ENCODE peak calls at places on chromosomes 16 and 17, in four cellular contexts. A is hepatocyte, K is left lung, M is IMR-90. S is an unnamed sample. For H3K36me3, the result is how much of the 10 kb centered on the place peaks cover.

GRCh38 chr17:82330322-82331239 is 3.0 kb downstream of the SECTM1 start:
- DNase-seq in A (peak), K (peak), M (peak), S (peak)

GRCh38 chr16:11078812-11079459 is 134.6 kb downstream of the CLEC16A start:
- DNase-seq in A (peak), K (no peak), M (peak), S (no peak)

GRCh38 chr17:73643012-73643845 is 1.0 kb downstream of the SDK2 start:
- DNase-seq in A (peak), K (peak), M (no peak), S (peak)

GRCh38 chr17:70552230-70552981 is 383.1 kb downstream of the KCNJ2 start:
- DNase-seq in A (peak), K (no peak), M (peak), S (peak)

GRCh38 chr17:62616993-62617893 is 10.2 kb upstream of the MRC2 start:
- DNase-seq in A (no peak), K (no peak), M (peak), S (peak)

GRCh38 chr16:2912330-2913199 is 834 bp downstream of the FLYWCH1 start:
- DNase-seq in A (peak), K (peak), M (peak), S (peak)

GRCh38 chr16:11049396-11050059 is 105.2 kb downstream of the CLEC16A start:
- DNase-seq in A (no peak), K (no peak), M (no peak), S (no peak)

GRCh38 chr17:59287452-59287851 is 44.0 kb upstream of the YPEL2 start:
- DNase-seq in A (no peak), K (no peak), M (peak), S (no peak)

GRCh38 chr17:81128338-81128737 is 37.0 kb upstream of the PVALEF start:
- DNase-seq in A (no peak), K (no peak), M (no peak), S (no peak)

GRCh38 chr16:68713430-68713829 is 23.7 kb upstream of the CDH1 start:
- DNase-seq in A (no peak), K (no peak), M (no peak), S (no peak)

GRCh38 chr16:17259751-17260270 is 210.9 kb downstream of the XYLT1 start:
- DNase-seq in A (no peak), K (no peak), M (peak), S (no peak)

GRCh38 chr17:73932216-73932749 is 271.2 kb upstream of the RPL38 start:
- DNase-seq in A (no peak), K (no peak), M (no peak), S (no peak)

GRCh38 chr17:38896373-38896954 is 26.6 kb downstream of the LASP1 start:
- DNase-seq in A (no peak), K (no peak), M (peak), S (peak)

GRCh38 chr16:50025544-50025931 is 513 bp downstream of the CNEP1R1 start:
- DNase-seq in A (peak), K (no peak), M (no peak), S (no peak)

GRCh38 chr17:81090361-81091133 is 55.6 kb downstream of the BAIAP2 start:
- DNase-seq in A (peak), K (peak), M (no peak), S (peak)

GRCh38 chr17:48840441-48840840 is 9.6 kb downstream of the CALCOCO2 start:
- DNase-seq in A (no peak), K (no peak), M (no peak), S (no peak)

GRCh38 chr17:64984776-64985521 is 65.7 kb upstream of the LRRC37A3 start:
- DNase-seq in A (peak), K (no peak), M (peak), S (no peak)

GRCh38 chr16:83954577-83955016 is 1.6 kb downstream of the OSGIN1 start:
- DNase-seq in A (peak), K (peak), M (peak), S (peak)

GRCh38 chr16:860891-861290 is 60.4 kb upstream of the GNG13 start:
- DNase-seq in A (no peak), K (no peak), M (no peak), S (no peak)

GRCh38 chr16:1027416-1027815 is 45.1 kb upstream of the SSTR5 start:
- DNase-seq in A (no peak), K (no peak), M (no peak), S (no peak)

GRCh38 chr17:66814026-66814425 is 20.9 kb upstream of the CACNG5 start:
- DNase-seq in A (no peak), K (no peak), M (no peak), S (no peak)

GRCh38 chr17:2444382-2444781 is 43.5 kb upstream of the MNT start:
- DNase-seq in A (no peak), K (no peak), M (peak), S (no peak)

GRCh38 chr17:72672729-72673128 is 419.8 kb downstream of the SLC39A11 start:
- DNase-seq in A (no peak), K (no peak), M (no peak), S (no peak)

GRCh38 chr17:51166198-51166986 is at the start of gene NME2:
- DNase-seq in A (peak), K (peak), M (peak), S (peak)

GRCh38 chr16:78269251-78269650 is 169.8 kb downstream of the WWOX start:
- DNase-seq in A (no peak), K (no peak), M (no peak), S (no peak)

GRCh38 chr16:85569615-85570212 is 43.4 kb upstream of the GSE1 start:
- DNase-seq in A (no peak), K (peak), M (peak), S (peak)

GRCh38 chr17:56639517-56639916 is 46.0 kb downstream of the NOG start:
- DNase-seq in A (no peak), K (no peak), M (no peak), S (no peak)

GRCh38 chr17:51346218-51346982 is 86.1 kb downstream of the UTP18 start:
- DNase-seq in A (peak), K (no peak), M (no peak), S (no peak)

GRCh38 chr16:72921620-72922019 is 126.3 kb downstream of the ZFHX3 start:
- DNase-seq in A (peak), K (no peak), M (peak), S (no peak)

GRCh38 chr16:64339052-64339770 is 782.7 kb downstream of the CDH11 start:
- DNase-seq in A (no peak), K (no peak), M (peak), S (no peak)

GRCh38 chr17:78110363-78111011 is 18.1 kb downstream of the TMC6 start:
- DNase-seq in A (no peak), K (peak), M (no peak), S (peak)

GRCh38 chr16:12120982-12121652 is 144.6 kb downstream of the SNX29 start:
- DNase-seq in A (no peak), K (no peak), M (no peak), S (no peak)

GRCh38 chr17:42038221-42038973 is 12.0 kb downstream of the C17orf113 start:
- DNase-seq in A (no peak), K (no peak), M (no peak), S (peak)

GRCh38 chr17:31466096-31466495 is 74.6 kb downstream of the RAB11FIP4 start:
- DNase-seq in A (no peak), K (no peak), M (no peak), S (no peak)

GRCh38 chr16:81600275-81600674 is 155.7 kb downstream of the CMIP start:
- DNase-seq in A (peak), K (no peak), M (peak), S (no peak)

GRCh38 chr16:57299009-57299718 is 14.7 kb upstream of the PLLP start:
- DNase-seq in A (peak), K (peak), M (no peak), S (no peak)

GRCh38 chr16:81946206-81946605 is 65.1 kb downstream of the SDR42E1 start:
- DNase-seq in A (no peak), K (no peak), M (no peak), S (no peak)

GRCh38 chr17:10063730-10064221 is 134.6 kb downstream of the GAS7 start:
- DNase-seq in A (peak), K (peak), M (peak), S (peak)

GRCh38 chr17:44928136-44928535 is 12.8 kb upstream of the GFAP start:
- DNase-seq in A (no peak), K (peak), M (no peak), S (no peak)

GRCh38 chr17:44927696-44928095 is 12.4 kb upstream of the GFAP start:
- DNase-seq in A (no peak), K (no peak), M (no peak), S (no peak)

GRCh38 chr17:44925731-44926697 is 10.7 kb upstream of the GFAP start:
- DNase-seq in A (no peak), K (peak), M (no peak), S (no peak)

GRCh38 chr17:44928950-44929720 is 13.8 kb upstream of the GFAP start:
- DNase-seq in A (no peak), K (no peak), M (no peak), S (no peak)

DNA sequence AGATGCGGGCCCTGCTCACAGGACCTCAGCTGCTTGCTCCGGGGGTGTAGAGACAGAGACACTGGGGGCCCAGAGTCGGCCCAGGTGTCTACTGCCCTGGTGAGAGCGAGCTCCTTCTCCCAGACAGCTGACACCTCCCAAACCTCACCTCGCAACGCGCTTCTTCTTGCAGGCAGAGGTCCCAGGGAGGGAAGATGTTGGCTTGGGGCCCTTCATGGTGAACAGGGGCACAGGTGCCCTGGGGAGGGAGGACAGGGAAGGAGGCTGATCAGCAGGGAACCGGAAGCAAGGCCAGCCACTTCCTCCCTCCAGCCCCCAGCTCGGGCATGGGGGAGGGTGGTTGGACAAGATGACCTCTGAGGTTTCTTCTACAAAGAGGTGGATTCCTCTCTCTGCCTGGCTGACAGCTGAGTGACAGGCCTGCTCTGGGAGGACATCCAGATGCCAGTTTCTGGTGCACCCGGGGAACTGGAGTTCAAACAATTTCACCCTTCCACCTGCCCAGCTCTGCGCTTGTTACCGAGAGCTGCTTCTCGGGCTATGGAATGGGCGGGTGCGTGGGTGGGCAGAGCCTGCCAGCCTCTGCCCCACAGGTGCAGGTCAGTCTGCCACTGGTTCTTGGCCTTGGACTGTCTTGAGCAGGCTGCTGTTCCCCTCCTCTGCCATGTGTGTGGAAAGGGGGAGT is 11.7 kb upstream of the GFAP start:
- DNase-seq in A (no peak), K (peak), M (no peak), S (no peak)
- H3K36me3 ChIP-seq in A (under half), K (under half), M (under half), S (under half)

DNA sequence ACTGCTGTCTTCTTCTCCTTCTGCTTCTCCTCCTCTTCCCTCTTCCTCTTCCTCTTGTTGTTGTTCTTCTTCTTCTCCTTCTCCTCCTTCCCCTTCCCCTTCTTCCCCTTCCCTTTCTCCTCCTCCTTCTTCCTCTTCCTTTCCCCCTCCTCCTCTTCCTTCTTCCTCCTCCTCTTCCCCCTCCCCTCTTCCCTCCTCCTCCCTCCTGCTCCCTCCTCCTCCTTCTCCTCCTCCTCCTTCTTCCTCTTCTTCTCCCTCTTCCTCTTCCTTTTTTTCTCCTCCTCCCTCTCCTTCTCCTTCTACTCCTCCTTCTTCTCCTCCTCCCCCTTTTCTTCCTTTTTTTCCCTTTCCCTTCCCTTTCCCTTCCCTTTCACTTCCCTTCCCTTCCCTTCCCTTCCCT is 245.0 kb upstream of the IRX5 start:
- DNase-seq in A (no peak), K (no peak), M (no peak), S (no peak)
- H3K4me3 ChIP-seq in A (no peak), K (no peak), M (no peak), S (no peak)

DNA sequence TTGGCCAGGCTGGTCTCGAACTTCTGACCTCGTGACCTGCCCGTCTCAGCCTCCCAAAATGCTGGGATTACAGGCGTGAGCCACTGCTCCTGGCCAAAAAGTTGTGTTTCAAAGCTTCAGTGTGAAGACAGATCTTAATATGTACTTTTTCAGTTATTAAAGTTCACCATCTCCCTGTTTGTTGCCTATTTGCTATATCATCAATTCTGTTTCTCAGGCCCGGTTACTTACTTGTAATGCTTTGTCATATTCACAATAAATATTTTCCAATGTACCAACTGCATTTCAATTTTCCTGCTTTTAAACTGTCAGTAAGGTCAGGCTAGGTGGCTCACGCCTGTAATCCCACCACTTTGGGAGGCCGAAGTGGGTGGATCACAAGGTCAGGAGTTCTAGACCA is 22.5 kb downstream of the FANCA start:
- DNase-seq in A (no peak), K (no peak), M (no peak), S (no peak)
- H3K36me3 ChIP-seq in A (under half), K (under half), M (under half), S (under half)

GRCh38 chr17:385195-385835 is 32.7 kb upstream of the RPH3AL start:
- DNase-seq in A (peak), K (peak), M (no peak), S (peak)

GRCh38 chr17:386145-386876 is 33.7 kb upstream of the RPH3AL start:
- DNase-seq in A (peak), K (peak), M (no peak), S (peak)

GRCh38 chr17:383771-384621 is 31.4 kb upstream of the RPH3AL start:
- DNase-seq in A (no peak), K (no peak), M (no peak), S (peak)

GRCh38 chr17:385836-386144 is 33.2 kb upstream of the RPH3AL start:
- DNase-seq in A (no peak), K (no peak), M (no peak), S (no peak)

DNA sequence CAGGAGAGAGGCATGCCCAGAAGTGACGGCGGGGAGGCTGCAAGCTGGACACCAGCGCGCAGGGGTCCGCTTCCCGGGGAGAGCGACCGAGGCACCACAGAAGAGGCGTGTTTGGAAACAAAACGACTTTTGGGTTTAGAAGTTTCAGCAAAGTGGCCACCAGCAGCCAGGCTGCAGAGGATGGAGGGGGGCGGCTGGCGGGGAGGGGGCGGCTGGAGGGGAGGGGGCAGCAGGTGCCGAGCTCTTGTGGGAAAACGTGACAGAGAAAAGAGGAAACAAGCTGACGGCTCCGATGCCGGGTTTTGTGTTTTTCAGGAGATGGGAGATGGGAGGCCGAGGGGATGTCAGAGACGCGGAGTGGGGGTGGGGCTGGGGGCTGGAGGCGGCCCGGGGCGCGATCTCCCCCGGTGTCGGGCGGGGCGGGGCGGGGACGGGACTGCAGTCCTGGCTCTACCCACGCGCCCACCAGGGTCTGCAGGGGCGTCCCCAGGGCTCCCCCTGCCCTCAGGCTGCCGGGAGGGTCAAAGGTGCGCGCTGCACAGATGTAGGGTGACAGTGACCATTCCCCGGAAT is 32.1 kb upstream of the RPH3AL start:
- DNase-seq in A (no peak), K (no peak), M (no peak), S (peak)
- H3K4me3 ChIP-seq in A (peak), K (peak), M (peak), S (peak)

DNA sequence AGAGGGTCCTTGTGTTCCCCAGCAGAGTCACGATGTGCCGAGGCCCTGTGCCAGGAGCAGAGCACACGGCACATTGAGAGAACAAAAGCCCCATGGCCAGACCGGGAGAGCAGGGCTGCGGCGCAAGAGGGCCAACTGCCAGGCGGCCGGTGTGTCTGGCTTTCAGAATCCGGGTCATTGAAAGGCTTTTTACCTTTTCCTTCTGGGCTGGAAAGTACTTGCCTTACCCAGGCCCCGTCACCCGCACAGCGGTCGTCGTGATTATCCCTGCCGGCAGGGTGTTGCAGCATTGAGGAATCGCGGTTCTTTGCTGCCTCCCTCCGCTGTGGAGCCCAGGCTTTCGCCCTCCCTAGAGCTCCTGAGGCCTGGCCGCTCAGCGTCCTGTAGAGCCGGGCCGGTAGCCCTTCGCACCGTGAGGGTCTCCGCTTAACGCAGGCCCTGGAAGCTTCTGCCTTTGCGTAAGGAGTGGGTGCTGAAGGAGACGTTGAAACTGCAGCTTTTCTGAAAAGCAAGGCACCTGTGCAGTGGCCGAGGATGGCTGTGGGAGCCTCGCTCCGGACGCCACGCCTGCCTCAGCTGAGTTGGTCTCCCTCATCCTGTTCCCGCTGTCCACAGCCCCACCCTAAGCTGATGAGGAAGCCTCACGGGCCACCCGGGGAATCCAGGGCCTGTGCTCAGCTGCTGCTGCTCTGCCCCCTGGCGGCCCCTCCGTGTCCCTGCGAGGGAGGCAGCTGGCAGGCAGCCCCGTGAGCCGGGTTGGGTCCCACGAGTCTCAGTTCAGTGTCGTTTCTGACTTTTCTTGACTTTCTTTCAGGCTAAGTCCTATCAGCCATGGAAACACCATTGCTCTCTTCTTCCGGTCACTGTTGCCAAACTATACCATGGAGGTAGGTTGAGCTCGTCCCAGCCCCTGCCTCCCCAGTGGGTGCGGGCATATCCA is 8.6 kb upstream of the MC1R start:
- DNase-seq in A (peak), K (peak), M (peak), S (peak)
- H3K36me3 ChIP-seq in A (under half), K (under half), M (half or more), S (under half)

GRCh38 chr17:4559139-4559791 is 1.1 kb downstream of the GGT6 start:
- DNase-seq in A (no peak), K (no peak), M (no peak), S (peak)
- H3K4me3 ChIP-seq in A (no peak), K (no peak), M (no peak), S (no peak)

GRCh38 chr17:76397184-76397583 is 12.8 kb downstream of the SPHK1 start:
- DNase-seq in A (no peak), K (no peak), M (no peak), S (no peak)
- H3K36me3 ChIP-seq in A (under half), K (under half), M (half or more), S (half or more)